ENCODE peak calls at places on chromosomes 2 and 18, in ten cellular contexts. Y, S, P, E, M, J, I, Z, H and R are unnamed samples.
A peak's percentile ranks its signal among the peaks of the same experiment; 100 is the strongest.

GRCh38 chr2:69260666-69261065 is 126.4 kb downstream of the GFPT1 start:
- DNase-seq in H (no peak), S (no peak), I (no peak), P (no peak), Z (no peak), M (no peak), Y (no peak), J (no peak), E (no peak), R (no peak)

GRCh38 chr2:1626271-1626681 is 118.0 kb downstream of the PXDN start:
- DNase-seq in E (no peak), S (no peak), I (peak; percentile 49), Z (no peak), J (no peak), H (peak; percentile 51), Y (no peak), P (no peak), M (no peak), R (no peak)

GRCh38 chr2:32748158-32748557 is 120.3 kb downstream of the TTC27 start:
- DNase-seq in H (no peak), S (no peak), P (no peak), I (no peak), J (no peak), M (no peak), E (no peak), Y (no peak), Z (no peak), R (no peak)

GRCh38 chr2:53787255-53787910 is 539 bp downstream of the ERLEC1 start:
- DNase-seq in Y (no peak), S (no peak), I (no peak), M (no peak), H (no peak), P (no peak), Z (no peak), J (no peak), E (peak; percentile 13), R (no peak)

GRCh38 chr2:107688135-107688534 is 138.6 kb upstream of the RGPD4 start:
- DNase-seq in S (no peak), H (no peak), Z (no peak), I (no peak), Y (no peak), M (no peak), P (no peak), J (no peak), E (no peak), R (no peak)

GRCh38 chr2:151306621-151307020 is 17.2 kb upstream of the NMI start:
- DNase-seq in I (no peak), Z (no peak), E (no peak), M (no peak), H (no peak), Y (no peak), J (no peak), S (no peak), P (no peak), R (no peak)

GRCh38 chr2:186697536-186697935 is 3.7 kb downstream of the FAM171B start:
- DNase-seq in P (no peak), Z (no peak), Y (no peak), E (no peak), M (no peak), I (no peak), S (no peak), J (no peak), H (no peak), R (no peak)

GRCh38 chr2:230161180-230161579 is 58.6 kb downstream of the SP110 start:
- DNase-seq in S (no peak), P (no peak), I (no peak), M (no peak), E (no peak), Y (no peak), J (no peak), Z (no peak), H (no peak), R (no peak)

GRCh38 chr2:173354073-173354600 is 535 bp upstream of the CDCA7 start:
- DNase-seq in J (no peak), S (no peak), I (no peak), Z (no peak), E (peak; percentile 93), H (no peak), P (no peak), M (no peak), Y (no peak), R (no peak)

GRCh38 chr2:29627366-29627765 is 294.0 kb downstream of the ALK start:
- DNase-seq in J (no peak), P (no peak), H (no peak), M (no peak), Z (no peak), E (no peak), Y (no peak), S (no peak), I (no peak), R (no peak)

GRCh38 chr18:44736664-44737063 is 56.0 kb downstream of the SETBP1 start:
- DNase-seq in Z (no peak), S (no peak), E (no peak), I (no peak), P (no peak), M (no peak), H (no peak), Y (no peak), J (no peak), R (no peak)

GRCh38 chr2:68362069-68362468 is 3.0 kb upstream of the PLEK start:
- DNase-seq in Z (peak; percentile 55), H (peak; percentile 94), J (peak; percentile 88), Y (peak; percentile 8), M (peak; percentile 54), S (peak; percentile 77), E (peak; percentile 94), P (peak; percentile 21), I (peak; percentile 88), R (peak; percentile 81)

DNA sequence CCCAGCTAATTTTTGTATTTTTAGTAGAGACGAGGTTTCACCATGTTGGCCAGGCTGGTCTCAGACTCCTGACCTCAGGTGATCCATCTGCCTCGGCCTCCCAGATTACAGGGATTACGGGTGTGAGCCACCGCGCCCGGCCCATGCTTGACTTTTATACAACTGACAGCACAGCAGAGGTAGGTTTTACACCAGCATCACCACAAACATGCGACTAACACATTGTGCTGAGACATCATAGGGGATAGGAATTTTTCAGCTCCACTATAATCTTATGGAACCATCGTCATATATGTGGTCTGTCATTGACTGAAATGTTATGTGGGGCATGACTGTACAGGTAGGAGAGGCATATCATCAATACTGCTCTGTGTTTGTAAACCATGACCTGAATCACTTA is 122.1 kb downstream of the THADA start:
- DNase-seq in I (no peak), E (no peak), P (no peak), Y (no peak), S (no peak), H (no peak), J (no peak), M (no peak), Z (no peak), R (no peak)
- TF ChIP-seq CTCF in I (no peak), E (no peak), P (no peak), Y (no peak), S (no peak), H (no peak), J (no peak), M (no peak), Z (no peak), R (no peak)

GRCh38 chr2:101735166-101735533 is 37.6 kb downstream of the MAP4K4 start:
- DNase-seq in I (no peak), H (no peak), Z (no peak), E (no peak), S (no peak), P (no peak), M (no peak), J (no peak), Y (no peak), R (no peak)
- H3K4me1 ChIP-seq in I (peaks cover 48% of the 10 kb centered on the region), H (peaks cover 89% of the 10 kb centered on the region), Z (peaks cover 11% of the 10 kb centered on the region), E (peaks cover 65% of the 10 kb centered on the region), S (peaks cover 30% of the 10 kb centered on the region), P (peaks cover 85% of the 10 kb centered on the region), M (no peaks in the 10 kb centered on the region), J (peaks cover 62% of the 10 kb centered on the region), Y (peaks cover 6% of the 10 kb centered on the region), R (peaks cover 84% of the 10 kb centered on the region)

GRCh38 chr2:43131890-43132522 is 94.4 kb downstream of the ZFP36L2 start:
- DNase-seq in P (no peak), M (no peak), Z (no peak), J (no peak), Y (no peak), E (no peak), S (no peak), H (peak; percentile 82), I (no peak), R (no peak)

GRCh38 chr2:43132523-43133301 is 93.7 kb downstream of the ZFP36L2 start:
- DNase-seq in Z (no peak), J (no peak), S (no peak), Y (no peak), I (no peak), H (peak; percentile 91), M (no peak), E (peak; percentile 75), P (no peak), R (no peak)

GRCh38 chr2:43129676-43130547 is 96.5 kb downstream of the ZFP36L2 start:
- DNase-seq in M (no peak), J (peak; percentile 84), S (no peak), E (no peak), Y (no peak), Z (no peak), I (peak; percentile 83), P (peak; percentile 33), H (peak; percentile 90), R (peak; percentile 48)

GRCh38 chr2:43130548-43130875 is 95.9 kb downstream of the ZFP36L2 start:
- DNase-seq in I (peak; percentile 64), J (no peak), Y (no peak), M (no peak), Z (no peak), S (no peak), E (no peak), H (peak; percentile 87), P (no peak), R (no peak)

GRCh38 chr2:43131051-43131889 is 95.1 kb downstream of the ZFP36L2 start:
- DNase-seq in J (peak; percentile 89), E (peak; percentile 93), I (peak; percentile 88), Z (peak; percentile 90), M (no peak), H (peak; percentile 99), S (peak; percentile 67), P (peak; percentile 92), Y (peak; percentile 91), R (peak; percentile 84)
- H3K27ac ChIP-seq in J (peak overlapping the region; percentile 88), E (peak overlapping the region; percentile 93), I (peak overlapping the region; percentile 86), Z (peak overlapping the region; percentile 26), M (peak overlapping the region; percentile 61), H (peak overlapping the region; percentile 90), S (peak overlapping the region; percentile 62), P (peak overlapping the region; percentile 84), Y (peak overlapping the region; percentile 79), R (peak overlapping the region; percentile 72)

GRCh38 chr2:76174505-76174904 is 463.8 kb upstream of the GCFC2 start:
- DNase-seq in Y (no peak), E (no peak), I (no peak), P (no peak), J (no peak), S (no peak), H (no peak), Z (no peak), M (no peak), R (no peak)
- TF ChIP-seq CTCF in Y (no peak), E (no peak), I (no peak), P (no peak), J (no peak), S (no peak), H (no peak), Z (no peak), M (no peak), R (no peak)